ENCODE peak calls at places on chromosomes 2 and 18, in ten cellular contexts. Z, Y, G, V, C, R, D, N, M and X are unnamed samples.

GRCh38 chr2:230164139-230164538 is 55.6 kb downstream of the SP110 start:
- DNase-seq in Z (no peak), Y (no peak), G (no peak), V (no peak), C (no peak), R (no peak), D (no peak), N (no peak), M (no peak), X (no peak)

GRCh38 chr2:69253893-69254292 is 133.1 kb downstream of the GFPT1 start:
- DNase-seq in Z (peak), Y (no peak), G (peak), V (peak), C (no peak), R (no peak), D (no peak), N (peak), M (peak), X (no peak)

GRCh38 chr2:177064417-177064816 is 148.2 kb upstream of the HNRNPA3 start:
- DNase-seq in Z (no peak), Y (no peak), G (no peak), V (no peak), C (no peak), R (no peak), D (peak), N (no peak), M (no peak), X (no peak)

GRCh38 chr2:111652681-111653080 is 231.3 kb downstream of the ANAPC1 start:
- DNase-seq in Z (no peak), Y (no peak), G (no peak), V (no peak), C (no peak), R (no peak), D (no peak), N (no peak), M (no peak), X (no peak)

GRCh38 chr2:215833531-215834162 is 179.7 kb downstream of the MREG start:
- DNase-seq in Z (peak), Y (no peak), G (peak), V (peak), C (no peak), R (peak), D (no peak), N (no peak), M (peak), X (no peak)

GRCh38 chr18:54675076-54675475 is 84.0 kb downstream of the DYNAP start:
- DNase-seq in Z (no peak), Y (no peak), G (no peak), V (no peak), C (no peak), R (no peak), D (no peak), N (no peak), M (no peak), X (no peak)

GRCh38 chr18:48023334-48024008 is 93.0 kb upstream of the SMAD2 start:
- DNase-seq in Z (peak), Y (peak), G (peak), V (peak), C (peak), R (peak), D (peak), N (peak), M (peak), X (no peak)

GRCh38 chr2:240875228-240876034 is 6.8 kb downstream of the AGXT start:
- DNase-seq in Z (no peak), Y (no peak), G (no peak), V (no peak), C (no peak), R (no peak), D (no peak), N (no peak), M (no peak), X (peak)

GRCh38 chr2:50594233-50594632 is 437.7 kb downstream of the NRXN1 start:
- DNase-seq in Z (no peak), Y (no peak), G (no peak), V (no peak), C (no peak), R (no peak), D (no peak), N (no peak), M (peak), X (no peak)

GRCh38 chr2:231642631-231643493 is 50.2 kb downstream of the TEX44 start:
- DNase-seq in Z (peak), Y (peak), G (peak), V (peak), C (peak), R (peak), D (no peak), N (peak), M (peak), X (no peak)

GRCh38 chr2:203787954-203788353 is 79.6 kb upstream of the CTLA4 start:
- DNase-seq in Z (no peak), Y (no peak), G (no peak), V (no peak), C (no peak), R (no peak), D (no peak), N (no peak), M (no peak), X (no peak)

GRCh38 chr2:20291846-20292408 is 58.7 kb downstream of the PUM2 start:
- DNase-seq in Z (no peak), Y (no peak), G (no peak), V (no peak), C (no peak), R (no peak), D (no peak), N (no peak), M (no peak), X (no peak)

GRCh38 chr2:43071629-43072550 is 154.5 kb downstream of the ZFP36L2 start:
- DNase-seq in Z (no peak), Y (peak), G (no peak), V (no peak), C (no peak), R (no peak), D (no peak), N (no peak), M (peak), X (no peak)

GRCh38 chr2:199160677-199161465 is 296.9 kb downstream of the SATB2 start:
- DNase-seq in Z (peak), Y (no peak), G (peak), V (peak), C (no peak), R (no peak), D (no peak), N (peak), M (peak), X (no peak)

GRCh38 chr2:70091816-70092215 is 4.5 kb downstream of the PCBP1 start:
- DNase-seq in Z (no peak), Y (no peak), G (no peak), V (no peak), C (no peak), R (peak), D (no peak), N (no peak), M (no peak), X (no peak)

GRCh38 chr18:27110319-27110718 is 74.8 kb downstream of the CHST9 start:
- DNase-seq in Z (no peak), Y (no peak), G (no peak), V (no peak), C (no peak), R (no peak), D (no peak), N (no peak), M (no peak), X (no peak)

GRCh38 chr2:108588070-108588668 is 53.9 kb downstream of the LIMS1 start:
- DNase-seq in Z (peak), Y (no peak), G (no peak), V (peak), C (no peak), R (peak), D (no peak), N (no peak), M (peak), X (no peak)

GRCh38 chr2:144230057-144230451 is 289.9 kb downstream of the ZEB2 start:
- DNase-seq in Z (no peak), Y (no peak), G (no peak), V (no peak), C (no peak), R (no peak), D (no peak), N (no peak), M (no peak), X (no peak)

GRCh38 chr18:35389095-35389618 is 12.0 kb upstream of the ZNF396 start:
- DNase-seq in Z (no peak), Y (no peak), G (no peak), V (peak), C (no peak), R (no peak), D (no peak), N (no peak), M (peak), X (no peak)

GRCh38 chr2:206800501-206801416 is 35.4 kb downstream of the FASTKD2 start:
- DNase-seq in Z (peak), Y (peak), G (peak), V (peak), C (peak), R (peak), D (peak), N (peak), M (peak), X (no peak)

DNA sequence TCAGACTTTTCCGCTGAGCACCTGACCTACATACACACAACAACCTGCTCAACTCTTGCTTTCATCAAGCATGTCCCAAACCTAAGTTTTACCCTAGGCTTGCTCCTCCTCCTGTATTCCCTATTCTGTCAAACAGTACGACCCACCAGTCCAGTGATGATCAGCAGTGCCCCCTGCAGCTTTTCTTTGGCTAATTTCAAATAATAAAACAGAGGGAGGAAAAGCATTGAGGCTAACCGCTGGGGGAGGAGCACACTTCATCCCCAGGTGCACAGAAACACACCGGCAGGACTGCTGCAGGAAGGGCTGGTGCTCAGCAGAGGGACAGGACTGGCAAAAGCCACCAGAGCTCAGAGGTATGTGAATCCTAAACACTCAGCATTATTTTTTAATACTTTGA is 21.2 kb downstream of the E2F6 start:
- DNase-seq in Z (no peak), Y (no peak), G (no peak), V (no peak), C (no peak), R (no peak), D (no peak), N (no peak), M (no peak), X (no peak)
- TF ChIP-seq CTCF in Z (no peak), Y (no peak), G (no peak), V (no peak), C (no peak), R (no peak), D (no peak), N (no peak), M (no peak), X (peak)

GRCh38 chr18:46704189-46704588 is 47.2 kb upstream of the LOXHD1 start:
- DNase-seq in Z (no peak), Y (no peak), G (no peak), V (no peak), C (no peak), R (no peak), D (no peak), N (no peak), M (no peak), X (no peak)
- TF ChIP-seq CTCF in Z (no peak), Y (no peak), G (no peak), V (no peak), C (no peak), R (no peak), D (no peak), N (no peak), M (no peak), X (no peak)

GRCh38 chr2:156110890-156111289 is 221.6 kb downstream of the NR4A2 start:
- DNase-seq in Z (peak), Y (no peak), G (peak), V (peak), C (peak), R (peak), D (peak), N (no peak), M (peak), X (no peak)
- TF ChIP-seq CTCF in Z (peak), Y (no peak), G (no peak), V (no peak), C (peak), R (peak), D (peak), N (no peak), M (peak), X (no peak)

DNA sequence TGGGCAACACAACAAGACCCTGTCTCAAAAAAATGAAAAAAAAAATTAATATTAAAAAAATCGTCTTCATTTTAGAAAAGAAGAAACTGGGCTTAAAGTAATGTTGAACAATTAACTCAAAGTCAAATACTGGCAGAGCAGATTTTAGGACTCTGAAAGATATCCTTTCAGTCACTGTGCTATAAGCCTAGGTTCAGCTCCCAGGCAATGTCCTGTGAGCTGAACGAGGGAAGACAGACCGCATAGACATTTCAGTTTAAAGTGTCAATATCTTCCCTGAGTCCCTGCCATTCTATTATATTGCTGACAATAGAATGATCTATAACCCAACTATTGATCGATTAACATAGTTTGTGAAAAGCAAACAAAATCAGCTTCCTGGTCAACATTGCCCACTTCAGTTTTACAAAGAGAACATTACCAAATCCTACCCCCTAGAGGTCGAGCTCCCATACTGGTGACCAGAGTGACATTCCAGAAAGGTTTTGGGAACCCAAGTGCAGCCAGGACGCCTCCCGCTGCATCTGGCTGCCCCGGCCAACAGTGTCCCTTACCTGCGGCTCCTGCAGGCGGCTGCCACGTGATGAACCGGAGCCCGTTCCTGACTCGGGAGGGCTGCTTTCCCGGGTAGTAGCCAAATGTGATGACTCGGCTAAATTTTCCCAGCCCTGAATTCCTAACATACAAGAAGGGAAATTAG is 639 bp downstream of the MRO start:
- DNase-seq in Z (peak), Y (peak), G (peak), V (peak), C (no peak), R (peak), D (peak), N (peak), M (peak), X (no peak)
- TF ChIP-seq CTCF in Z (no peak), Y (no peak), G (no peak), V (no peak), C (peak), R (no peak), D (peak), N (no peak), M (no peak), X (no peak)

GRCh38 chr2:238015705-238016104 is 45.1 kb upstream of the SCLY start:
- DNase-seq in Z (no peak), Y (no peak), G (no peak), V (no peak), C (no peak), R (no peak), D (no peak), N (no peak), M (no peak), X (no peak)
- TF ChIP-seq CTCF in Z (peak), Y (no peak), G (peak), V (no peak), C (peak), R (peak), D (peak), N (no peak), M (peak), X (peak)

GRCh38 chr2:205696541-205697441 is 14.5 kb downstream of the NRP2 start:
- DNase-seq in Z (no peak), Y (peak), G (peak), V (no peak), C (no peak), R (no peak), D (peak), N (no peak), M (no peak), X (no peak)
- TF ChIP-seq CTCF in Z (no peak), Y (no peak), G (peak), V (no peak), C (no peak), R (no peak), D (peak), N (no peak), M (no peak), X (peak)

DNA sequence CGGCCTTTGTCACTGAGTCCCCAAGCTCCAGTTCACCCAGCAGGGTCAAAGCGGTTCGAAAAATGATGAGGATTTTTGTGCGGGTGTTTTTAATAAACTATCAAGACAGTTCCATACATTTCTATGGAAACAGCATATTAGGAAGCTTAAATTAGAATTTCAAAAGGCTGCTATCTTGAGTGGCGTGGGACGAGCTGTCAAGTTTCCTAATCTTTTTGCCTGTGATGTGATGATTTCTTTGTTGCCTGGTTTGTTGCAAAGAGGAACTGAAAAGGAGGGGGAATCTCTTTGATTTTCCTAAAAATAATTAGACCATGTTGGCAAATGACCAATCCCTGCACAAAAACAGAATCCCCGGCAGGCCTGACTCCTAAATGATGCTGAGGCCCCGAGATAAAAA is 66.2 kb upstream of the ATG16L1 start:
- DNase-seq in Z (no peak), Y (no peak), G (no peak), V (no peak), C (no peak), R (no peak), D (no peak), N (no peak), M (no peak), X (no peak)
- TF ChIP-seq CTCF in Z (no peak), Y (no peak), G (no peak), V (no peak), C (no peak), R (no peak), D (no peak), N (no peak), M (no peak), X (no peak)

GRCh38 chr2:99780276-99780675 is 290.5 kb upstream of the REV1 start:
- DNase-seq in Z (no peak), Y (no peak), G (no peak), V (no peak), C (no peak), R (no peak), D (no peak), N (no peak), M (no peak), X (no peak)

GRCh38 chr2:99777266-99777640 is 287.4 kb upstream of the REV1 start:
- DNase-seq in Z (no peak), Y (no peak), G (no peak), V (peak), C (no peak), R (no peak), D (no peak), N (no peak), M (no peak), X (no peak)

GRCh38 chr2:99775585-99775984 is 285.8 kb upstream of the REV1 start:
- DNase-seq in Z (no peak), Y (no peak), G (no peak), V (no peak), C (no peak), R (no peak), D (no peak), N (no peak), M (no peak), X (no peak)

GRCh38 chr2:99776521-99777265 is 286.9 kb upstream of the REV1 start:
- DNase-seq in Z (no peak), Y (no peak), G (no peak), V (no peak), C (no peak), R (no peak), D (no peak), N (no peak), M (no peak), X (no peak)

DNA sequence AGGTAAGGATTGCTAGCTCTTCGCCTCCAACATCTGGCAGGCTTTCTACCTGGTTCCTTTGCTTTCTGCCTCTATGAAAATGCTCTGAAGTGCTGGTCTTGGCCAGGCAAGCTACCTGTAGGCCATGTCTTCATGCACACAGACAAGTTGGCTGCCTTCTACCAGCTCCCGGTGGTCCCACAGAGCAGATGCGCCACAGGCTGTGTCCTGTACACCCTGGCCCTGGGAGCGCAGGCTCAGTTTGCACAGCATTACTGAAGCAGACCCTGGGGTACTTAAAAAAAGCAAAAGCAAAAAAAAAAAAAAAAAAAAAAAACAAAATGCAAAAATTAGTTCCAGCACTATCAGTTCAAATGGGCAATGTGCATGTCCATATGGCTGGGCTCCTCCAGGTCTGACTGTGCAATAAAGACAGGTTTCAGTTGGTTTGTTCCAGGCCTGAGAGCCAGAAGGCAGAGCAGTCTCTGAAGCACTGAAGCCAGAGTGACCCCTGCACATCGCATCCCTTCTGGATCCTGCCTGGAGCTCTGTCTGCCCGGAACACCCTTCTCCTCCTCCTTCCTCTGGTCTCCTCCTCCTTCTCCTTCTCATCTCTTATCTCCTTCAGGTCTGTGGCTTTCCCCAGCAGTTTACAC is 288.0 kb upstream of the REV1 start:
- DNase-seq in Z (no peak), Y (no peak), G (no peak), V (no peak), C (no peak), R (no peak), D (no peak), N (no peak), M (no peak), X (no peak)
- TF ChIP-seq CTCF in Z (no peak), Y (no peak), G (no peak), V (no peak), C (no peak), R (no peak), D (no peak), N (no peak), M (no peak), X (no peak)

GRCh38 chr18:50193796-50194622 is 938 bp downstream of the MYO5B start:
- DNase-seq in Z (no peak), Y (no peak), G (no peak), V (peak), C (no peak), R (no peak), D (peak), N (no peak), M (no peak), X (peak)

GRCh38 chr18:50195689-50196088 is 742 bp upstream of the MYO5B start:
- DNase-seq in Z (no peak), Y (no peak), G (no peak), V (no peak), C (no peak), R (no peak), D (no peak), N (no peak), M (no peak), X (no peak)

GRCh38 chr18:50196261-50196660 is 1.3 kb upstream of the MYO5B start:
- DNase-seq in Z (no peak), Y (no peak), G (no peak), V (no peak), C (no peak), R (no peak), D (no peak), N (no peak), M (no peak), X (no peak)

GRCh38 chr18:50192903-50193795 is 1.8 kb downstream of the MYO5B start:
- DNase-seq in Z (peak), Y (no peak), G (no peak), V (peak), C (no peak), R (no peak), D (peak), N (no peak), M (peak), X (no peak)

GRCh38 chr18:50194623-50195532 is at the start of gene MYO5B:
- DNase-seq in Z (peak), Y (no peak), G (peak), V (peak), C (peak), R (no peak), D (peak), N (peak), M (peak), X (no peak)
- TF ChIP-seq CTCF in Z (peak), Y (no peak), G (peak), V (peak), C (peak), R (no peak), D (peak), N (peak), M (peak), X (peak)